ENCODE peak calls at places on chromosomes 7 and 10, in seven cellular contexts. Z is fibroblast of mammary gland, J is PC-3, I is bronchial epithelial cell, A is fibroblast of the aortic adventitia, X is brain microvascular endothelial cell, U is cardiac fibroblast. V is an unnamed sample.

GRCh38 chr7:25262586-25262985 is 34.3 kb upstream of the NPVF start:
- DNase-seq in Z (no peak), J (peak; percentile 19), I (peak; percentile 26), A (no peak), X (peak; percentile 1), U (peak; percentile 26), V (peak; percentile 35)

GRCh38 chr7:22571776-22572175 is 71.8 kb upstream of the STEAP1B start:
- DNase-seq in Z (no peak), J (no peak), I (no peak), A (no peak), X (no peak), U (no peak), V (no peak)

GRCh38 chr7:50276446-50276845 is 28.1 kb upstream of the IKZF1 start:
- DNase-seq in Z (no peak), J (no peak), I (no peak), A (no peak), X (no peak), U (no peak), V (no peak)

GRCh38 chr7:26141077-26141476 is 10.9 kb upstream of the NFE2L3 start:
- DNase-seq in Z (no peak), J (no peak), I (no peak), A (no peak), X (no peak), U (no peak), V (no peak)

GRCh38 chr10:113305871-113306270 is 247.0 kb upstream of the HABP2 start:
- DNase-seq in Z (peak; percentile 78), J (no peak), I (no peak), A (peak; percentile 81), X (peak; percentile 62), U (peak; percentile 60), V (peak; percentile 62)

GRCh38 chr10:623039-623438 is 66.4 kb downstream of the DIP2C start:
- DNase-seq in Z (no peak), J (no peak), I (no peak), A (no peak), X (no peak), U (no peak), V (no peak)

GRCh38 chr10:101216207-101216607 is 13.1 kb downstream of the LBX1 start:
- DNase-seq in Z (no peak), J (no peak), I (no peak), A (no peak), X (no peak), U (no peak), V (no peak)

GRCh38 chr10:77671594-77672252 is 34.1 kb upstream of the KCNMA1 start:
- DNase-seq in Z (no peak), J (no peak), I (no peak), A (no peak), X (no peak), U (no peak), V (no peak)

GRCh38 chr7:33487998-33488682 is 358.8 kb downstream of the BBS9 start:
- DNase-seq in Z (no peak), J (no peak), I (no peak), A (no peak), X (no peak), U (no peak), V (no peak)

GRCh38 chr7:33485746-33486491 is 356.6 kb downstream of the BBS9 start:
- DNase-seq in Z (peak; percentile 75), J (no peak), I (peak; percentile 74), A (peak; percentile 29), X (no peak), U (no peak), V (no peak)

GRCh38 chr7:33486626-33487025 is 357.3 kb downstream of the BBS9 start:
- DNase-seq in Z (no peak), J (no peak), I (no peak), A (no peak), X (no peak), U (no peak), V (no peak)
- H3K4me3 ChIP-seq in Z (no peak overlapping the region), J (no peak overlapping the region), I (no peak overlapping the region), A (no peak overlapping the region), X (no peak overlapping the region), U (no peak overlapping the region), V (no peak overlapping the region)

GRCh38 chr10:96830511-96831199 is 1.4 kb upstream of the LCOR start:
- DNase-seq in Z (peak; percentile 73), J (peak; percentile 81), I (peak; percentile 75), A (peak; percentile 77), X (peak; percentile 58), U (peak; percentile 72), V (peak; percentile 83)
- H3K4me3 ChIP-seq in Z (no peak overlapping the region), J (peak overlapping the region; percentile 77), I (no peak overlapping the region), A (no peak overlapping the region), X (no peak overlapping the region), U (no peak overlapping the region), V (no peak overlapping the region)

GRCh38 chr7:34320926-34321609 is 336.9 kb upstream of the NPSR1 start:
- DNase-seq in Z (peak; percentile 62), J (peak; percentile 74), I (peak; percentile 81), A (peak; percentile 77), X (peak; percentile 66), U (peak; percentile 80), V (peak; percentile 80)
- H3K4me3 ChIP-seq in Z (no peak overlapping the region), J (peak overlapping the region; percentile 36), I (no peak overlapping the region), A (no peak overlapping the region), X (peak overlapping the region; percentile 39), U (no peak overlapping the region), V (peak overlapping the region; percentile 37)

GRCh38 chr7:27213150-27213903 is 13.4 kb upstream of the HOXA13 start:
- DNase-seq in Z (no peak), J (no peak), I (no peak), A (no peak), X (no peak), U (no peak), V (no peak)
- H3K4me3 ChIP-seq in Z (no peak overlapping the region), J (no peak overlapping the region), I (no peak overlapping the region), A (no peak overlapping the region), X (no peak overlapping the region), U (no peak overlapping the region), V (no peak overlapping the region)

DNA sequence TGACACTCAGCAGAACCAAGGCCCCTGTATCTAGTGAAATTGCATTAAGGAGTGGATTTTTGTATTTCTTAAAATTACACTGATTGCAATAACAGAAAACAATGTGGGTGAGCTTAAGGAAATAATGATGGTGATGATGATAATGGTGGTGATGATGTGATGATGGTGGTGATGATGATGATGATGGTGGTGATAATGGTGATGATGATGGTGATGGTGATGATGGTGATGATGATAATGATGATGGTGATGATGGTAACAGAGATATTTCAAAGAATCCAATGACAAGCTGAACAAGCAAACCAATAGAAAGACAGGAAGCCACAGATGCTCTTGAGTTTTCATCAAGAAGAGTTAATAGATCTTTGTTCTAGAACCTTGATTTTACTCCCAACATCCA is 630.7 kb upstream of the AUTS2 start:
- DNase-seq in Z (no peak), J (no peak), I (no peak), A (no peak), X (no peak), U (no peak), V (no peak)
- H3K4me3 ChIP-seq in Z (no peak overlapping the region), J (no peak overlapping the region), I (no peak overlapping the region), A (no peak overlapping the region), X (no peak overlapping the region), U (no peak overlapping the region), V (no peak overlapping the region)

GRCh38 chr7:127807829-127808228 is 155.8 kb downstream of the SND1 start:
- DNase-seq in Z (no peak), J (no peak), I (no peak), A (no peak), X (no peak), U (no peak), V (no peak)

GRCh38 chr7:127810691-127811660 is 159.0 kb downstream of the SND1 start:
- DNase-seq in Z (no peak), J (no peak), I (no peak), A (no peak), X (no peak), U (no peak), V (no peak)

GRCh38 chr7:127809285-127809702 is 157.3 kb downstream of the SND1 start:
- DNase-seq in Z (peak; percentile 90), J (peak; percentile 37), I (peak; percentile 85), A (peak; percentile 42), X (peak; percentile 67), U (no peak), V (peak; percentile 54)

GRCh38 chr7:127803626-127804025 is 151.6 kb downstream of the SND1 start:
- DNase-seq in Z (peak; percentile 72), J (peak; percentile 12), I (peak; percentile 41), A (peak; percentile 46), X (no peak), U (no peak), V (no peak)

GRCh38 chr7:127807340-127807739 is 155.3 kb downstream of the SND1 start:
- DNase-seq in Z (no peak), J (no peak), I (no peak), A (no peak), X (no peak), U (no peak), V (no peak)
- H3K4me3 ChIP-seq in Z (no peak overlapping the region), J (no peak overlapping the region), I (no peak overlapping the region), A (no peak overlapping the region), X (no peak overlapping the region), U (no peak overlapping the region), V (no peak overlapping the region)